ENCODE peak calls at places on chromosomes 12 and 14, in six cellular contexts. One of them, this sample, is unnamed.
A peak's percentile ranks its signal among the peaks of the same experiment; 100 is the strongest.

GRCh38 chr14:30214014-30214413 is 286.4 kb upstream of the PRKD1 start:
- DNase-seq in fibroblast of lung: no peak
- DNase-seq in GM23248: peak; percentile 73
- DNase-seq in CD8-positive, alpha-beta T cell: no peak
- DNase-seq in small intestine: no peak
- DNase-seq in mammary epithelial cell: peak; percentile 59
- DNase-seq in this sample: no peak

GRCh38 chr12:55712154-55712553 is 3.7 kb upstream of the BLOC1S1 start:
- DNase-seq in fibroblast of lung: no peak
- DNase-seq in GM23248: no peak
- DNase-seq in CD8-positive, alpha-beta T cell: no peak
- DNase-seq in small intestine: no peak
- DNase-seq in mammary epithelial cell: no peak
- DNase-seq in this sample: no peak

GRCh38 chr14:104114421-104115130 is 23.8 kb upstream of the KIF26A start:
- DNase-seq in fibroblast of lung: no peak
- DNase-seq in GM23248: no peak
- DNase-seq in CD8-positive, alpha-beta T cell: no peak
- DNase-seq in small intestine: no peak
- DNase-seq in mammary epithelial cell: no peak
- DNase-seq in this sample: peak; percentile 2

GRCh38 chr14:33009673-33010072 is 71.0 kb downstream of the NPAS3 start:
- DNase-seq in fibroblast of lung: no peak
- DNase-seq in GM23248: no peak
- DNase-seq in CD8-positive, alpha-beta T cell: no peak
- DNase-seq in small intestine: no peak
- DNase-seq in mammary epithelial cell: no peak
- DNase-seq in this sample: no peak

GRCh38 chr12:20212036-20212435 is 156.3 kb upstream of the PDE3A start:
- DNase-seq in fibroblast of lung: peak; percentile 75
- DNase-seq in GM23248: peak; percentile 15
- DNase-seq in CD8-positive, alpha-beta T cell: no peak
- DNase-seq in small intestine: peak; percentile 3
- DNase-seq in mammary epithelial cell: no peak
- DNase-seq in this sample: no peak

GRCh38 chr12:83015390-83016225 is 328.9 kb downstream of the TMTC2 start:
- DNase-seq in fibroblast of lung: peak; percentile 35
- DNase-seq in GM23248: peak; percentile 54
- DNase-seq in CD8-positive, alpha-beta T cell: no peak
- DNase-seq in small intestine: no peak
- DNase-seq in mammary epithelial cell: no peak
- DNase-seq in this sample: peak; percentile 67

GRCh38 chr12:76030378-76031080 is 1.0 kb downstream of the PHLDA1 start:
- DNase-seq in fibroblast of lung: peak; percentile 66
- DNase-seq in GM23248: peak; percentile 72
- DNase-seq in CD8-positive, alpha-beta T cell: peak; percentile 44
- DNase-seq in small intestine: peak; percentile 32
- DNase-seq in mammary epithelial cell: no peak
- DNase-seq in this sample: peak; percentile 56

GRCh38 chr12:14614704-14615121 is 47.0 kb upstream of the PLBD1 start:
- DNase-seq in fibroblast of lung: no peak
- DNase-seq in GM23248: no peak
- DNase-seq in CD8-positive, alpha-beta T cell: no peak
- DNase-seq in small intestine: no peak
- DNase-seq in mammary epithelial cell: no peak
- DNase-seq in this sample: peak; percentile 8

GRCh38 chr12:96063046-96063445 is 27.7 kb upstream of the LTA4H start:
- DNase-seq in fibroblast of lung: peak; percentile 58
- DNase-seq in GM23248: peak; percentile 40
- DNase-seq in CD8-positive, alpha-beta T cell: no peak
- DNase-seq in small intestine: peak; percentile 8
- DNase-seq in mammary epithelial cell: no peak
- DNase-seq in this sample: no peak

GRCh38 chr12:21538259-21538658 is 12.2 kb downstream of the SPX start:
- DNase-seq in fibroblast of lung: no peak
- DNase-seq in GM23248: no peak
- DNase-seq in CD8-positive, alpha-beta T cell: no peak
- DNase-seq in small intestine: no peak
- DNase-seq in mammary epithelial cell: no peak
- DNase-seq in this sample: no peak

GRCh38 chr12:113136128-113136989 is 798 bp upstream of the RASAL1 start:
- DNase-seq in fibroblast of lung: no peak
- DNase-seq in GM23248: no peak
- DNase-seq in CD8-positive, alpha-beta T cell: no peak
- DNase-seq in small intestine: peak; percentile 17
- DNase-seq in mammary epithelial cell: no peak
- DNase-seq in this sample: no peak

DNA sequence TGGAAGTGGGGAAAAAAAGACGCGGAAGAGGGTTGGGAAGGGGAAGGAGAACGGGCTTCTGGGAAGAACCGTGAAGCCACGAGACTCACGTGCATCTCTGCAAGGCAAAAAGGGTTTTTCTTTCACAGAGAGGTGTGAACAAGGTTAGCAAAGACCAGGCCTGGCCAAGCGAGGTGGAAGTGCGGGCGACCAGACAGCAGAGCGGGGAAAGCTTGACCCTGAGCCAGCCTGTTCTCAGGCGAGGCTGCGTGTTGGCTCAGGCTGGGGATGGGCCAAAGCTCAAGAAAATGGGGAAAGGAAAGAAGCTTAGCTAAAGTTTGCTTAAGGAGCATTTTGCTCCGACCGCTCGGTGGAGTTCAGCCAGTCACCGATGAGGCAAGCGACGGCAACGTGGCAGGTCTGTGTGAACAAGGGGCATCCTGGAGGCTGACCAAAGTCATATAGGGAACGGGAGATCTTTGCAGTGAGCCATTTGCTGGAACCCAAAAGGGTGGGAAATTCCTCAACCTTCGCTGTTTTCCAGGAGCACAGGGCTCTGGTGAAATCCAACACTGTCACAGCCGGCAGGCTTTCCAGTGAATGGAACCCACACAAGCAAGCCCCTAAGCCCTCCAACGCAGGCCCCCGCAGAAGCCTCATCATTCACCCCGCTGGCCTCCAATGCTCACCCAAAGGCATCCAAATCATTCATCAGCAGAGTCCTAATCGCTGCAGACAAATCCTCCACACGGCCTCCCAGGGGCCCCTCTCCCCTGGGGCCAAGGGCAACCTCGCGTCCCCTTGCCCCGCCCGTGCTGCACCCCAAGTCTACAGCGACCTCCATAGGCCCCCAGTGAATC is 793 bp downstream of the ZNF605 start:
- DNase-seq in fibroblast of lung: peak; percentile 81
- DNase-seq in GM23248: peak; percentile 84
- DNase-seq in CD8-positive, alpha-beta T cell: no peak
- DNase-seq in small intestine: peak; percentile 27
- DNase-seq in mammary epithelial cell: peak; percentile 59
- DNase-seq in this sample: peak; percentile 30
- H3K9me3 ChIP-seq in fibroblast of lung: peaks cover 16% of the 10 kb centered on the region
- H3K9me3 ChIP-seq in GM23248: no peaks in the 10 kb centered on the region
- H3K9me3 ChIP-seq in CD8-positive, alpha-beta T cell: no peaks in the 10 kb centered on the region
- H3K9me3 ChIP-seq in small intestine: peaks cover 2% of the 10 kb centered on the region
- H3K9me3 ChIP-seq in mammary epithelial cell: peaks cover 23% of the 10 kb centered on the region
- H3K9me3 ChIP-seq in this sample: no peaks in the 10 kb centered on the region

DNA sequence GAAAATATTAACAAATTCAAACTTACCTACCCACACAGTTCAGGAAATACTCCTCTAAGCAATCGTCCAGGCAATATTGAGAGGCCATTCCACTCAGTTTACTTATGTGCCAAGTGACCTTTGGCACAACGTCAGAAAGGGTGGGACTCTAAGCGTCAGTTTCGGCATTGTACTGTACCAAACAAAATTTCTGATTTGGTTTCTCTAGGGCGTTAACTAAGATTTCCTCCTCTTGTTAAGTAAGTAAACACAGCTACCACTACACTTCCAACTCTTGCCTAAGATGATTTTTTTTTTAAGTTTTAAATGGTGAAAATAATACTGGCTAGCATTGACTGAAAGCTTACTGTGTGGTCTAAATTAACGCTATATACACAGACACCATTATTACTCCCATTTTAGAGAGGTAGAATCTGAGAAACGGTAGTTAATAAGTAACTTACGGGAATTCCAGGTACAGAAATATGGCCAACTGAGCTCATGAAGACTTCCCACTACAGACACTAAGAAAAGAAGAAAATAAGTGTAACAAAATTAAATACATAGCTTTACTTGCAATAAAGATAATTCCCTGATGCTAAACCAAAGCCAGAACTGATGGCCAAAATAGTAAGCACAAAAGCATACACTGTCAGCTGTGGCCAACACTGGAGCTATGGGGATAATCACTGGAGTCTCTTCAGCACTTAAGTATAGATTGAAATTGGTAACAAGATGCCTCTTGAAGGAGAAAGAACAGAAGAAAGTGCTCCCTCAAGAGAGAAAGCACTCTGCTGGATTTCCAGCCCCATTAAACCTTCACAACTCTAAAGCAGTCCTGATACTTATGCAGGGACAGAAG is 76.1 kb downstream of the EPS8 start:
- DNase-seq in fibroblast of lung: no peak
- DNase-seq in GM23248: no peak
- DNase-seq in CD8-positive, alpha-beta T cell: no peak
- DNase-seq in small intestine: peak; percentile 98
- DNase-seq in mammary epithelial cell: no peak
- DNase-seq in this sample: peak; percentile 71
- H3K4me3 ChIP-seq in fibroblast of lung: no peak overlapping the region
- H3K4me3 ChIP-seq in GM23248: no peak overlapping the region
- H3K4me3 ChIP-seq in CD8-positive, alpha-beta T cell: no peak overlapping the region
- H3K4me3 ChIP-seq in small intestine: no peak overlapping the region
- H3K4me3 ChIP-seq in mammary epithelial cell: no peak overlapping the region
- H3K4me3 ChIP-seq in this sample: no peak overlapping the region

GRCh38 chr12:117498880-117499279 is 137.5 kb upstream of the NOS1 start:
- DNase-seq in fibroblast of lung: no peak
- DNase-seq in GM23248: no peak
- DNase-seq in CD8-positive, alpha-beta T cell: no peak
- DNase-seq in small intestine: no peak
- DNase-seq in mammary epithelial cell: no peak
- DNase-seq in this sample: no peak

GRCh38 chr12:117498256-117498655 is 136.8 kb upstream of the NOS1 start:
- DNase-seq in fibroblast of lung: no peak
- DNase-seq in GM23248: no peak
- DNase-seq in CD8-positive, alpha-beta T cell: no peak
- DNase-seq in small intestine: no peak
- DNase-seq in mammary epithelial cell: no peak
- DNase-seq in this sample: peak; percentile 12

GRCh38 chr12:117499759-117500485 is 138.5 kb upstream of the NOS1 start:
- DNase-seq in fibroblast of lung: no peak
- DNase-seq in GM23248: no peak
- DNase-seq in CD8-positive, alpha-beta T cell: no peak
- DNase-seq in small intestine: no peak
- DNase-seq in mammary epithelial cell: no peak
- DNase-seq in this sample: no peak

GRCh38 chr12:117494833-117495714 is 133.6 kb upstream of the NOS1 start:
- DNase-seq in fibroblast of lung: no peak
- DNase-seq in GM23248: no peak
- DNase-seq in CD8-positive, alpha-beta T cell: no peak
- DNase-seq in small intestine: peak; percentile 5
- DNase-seq in mammary epithelial cell: no peak
- DNase-seq in this sample: peak; percentile 66

DNA sequence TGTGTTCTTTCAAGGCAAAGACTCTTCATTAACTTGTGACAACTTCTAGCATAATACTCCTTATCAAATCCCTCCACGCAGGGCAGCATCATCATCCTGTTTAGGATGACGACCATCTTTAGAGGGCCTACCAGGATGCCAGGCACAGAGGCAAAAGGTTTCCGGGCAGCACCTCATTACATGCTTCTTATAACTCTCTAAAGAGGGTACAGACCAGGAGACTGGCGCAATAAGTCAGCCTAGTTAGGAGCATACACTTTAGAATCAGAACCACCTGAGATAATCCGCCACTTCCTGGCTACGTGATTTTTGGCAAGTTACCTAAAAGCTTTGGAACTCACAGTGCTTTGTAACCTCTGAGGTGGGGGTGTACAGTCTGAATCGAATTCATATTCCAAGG is 136.0 kb upstream of the NOS1 start:
- DNase-seq in fibroblast of lung: no peak
- DNase-seq in GM23248: no peak
- DNase-seq in CD8-positive, alpha-beta T cell: no peak
- DNase-seq in small intestine: no peak
- DNase-seq in mammary epithelial cell: no peak
- DNase-seq in this sample: no peak
- H3K9me3 ChIP-seq in fibroblast of lung: no peaks in the 10 kb centered on the region
- H3K9me3 ChIP-seq in GM23248: no peaks in the 10 kb centered on the region
- H3K9me3 ChIP-seq in CD8-positive, alpha-beta T cell: no peaks in the 10 kb centered on the region
- H3K9me3 ChIP-seq in small intestine: no peaks in the 10 kb centered on the region
- H3K9me3 ChIP-seq in mammary epithelial cell: peaks cover 12% of the 10 kb centered on the region
- H3K9me3 ChIP-seq in this sample: no peaks in the 10 kb centered on the region

GRCh38 chr14:96205994-96206392 is 1.4 kb downstream of the BDKRB2 start:
- DNase-seq in fibroblast of lung: peak; percentile 30
- DNase-seq in GM23248: peak; percentile 65
- DNase-seq in CD8-positive, alpha-beta T cell: no peak
- DNase-seq in small intestine: no peak
- DNase-seq in mammary epithelial cell: no peak
- DNase-seq in this sample: no peak
- H3K4me3 ChIP-seq in fibroblast of lung: peak overlapping the region; percentile 92
- H3K4me3 ChIP-seq in GM23248: peak overlapping the region; percentile 86
- H3K4me3 ChIP-seq in CD8-positive, alpha-beta T cell: no peak overlapping the region
- H3K4me3 ChIP-seq in small intestine: no peak overlapping the region
- H3K4me3 ChIP-seq in mammary epithelial cell: peak overlapping the region; percentile 68
- H3K4me3 ChIP-seq in this sample: no peak overlapping the region

GRCh38 chr14:105876829-105877228 is 350.4 kb downstream of the TMEM121 start:
- DNase-seq in fibroblast of lung: no peak
- DNase-seq in GM23248: no peak
- DNase-seq in CD8-positive, alpha-beta T cell: no peak
- DNase-seq in small intestine: no peak
- DNase-seq in mammary epithelial cell: no peak
- DNase-seq in this sample: no peak
- H3K9me3 ChIP-seq in fibroblast of lung: no peaks in the 10 kb centered on the region
- H3K9me3 ChIP-seq in GM23248: no peaks in the 10 kb centered on the region
- H3K9me3 ChIP-seq in CD8-positive, alpha-beta T cell: no peaks in the 10 kb centered on the region
- H3K9me3 ChIP-seq in small intestine: no peaks in the 10 kb centered on the region
- H3K9me3 ChIP-seq in mammary epithelial cell: peaks cover 11% of the 10 kb centered on the region
- H3K9me3 ChIP-seq in this sample: no peaks in the 10 kb centered on the region

GRCh38 chr12:117884161-117884560 is 84.6 kb downstream of the KSR2 start:
- DNase-seq in fibroblast of lung: no peak
- DNase-seq in GM23248: peak; percentile 11
- DNase-seq in CD8-positive, alpha-beta T cell: no peak
- DNase-seq in small intestine: no peak
- DNase-seq in mammary epithelial cell: no peak
- DNase-seq in this sample: no peak
- H3K4me3 ChIP-seq in fibroblast of lung: no peak overlapping the region
- H3K4me3 ChIP-seq in GM23248: no peak overlapping the region
- H3K4me3 ChIP-seq in CD8-positive, alpha-beta T cell: no peak overlapping the region
- H3K4me3 ChIP-seq in small intestine: no peak overlapping the region
- H3K4me3 ChIP-seq in mammary epithelial cell: no peak overlapping the region
- H3K4me3 ChIP-seq in this sample: no peak overlapping the region

DNA sequence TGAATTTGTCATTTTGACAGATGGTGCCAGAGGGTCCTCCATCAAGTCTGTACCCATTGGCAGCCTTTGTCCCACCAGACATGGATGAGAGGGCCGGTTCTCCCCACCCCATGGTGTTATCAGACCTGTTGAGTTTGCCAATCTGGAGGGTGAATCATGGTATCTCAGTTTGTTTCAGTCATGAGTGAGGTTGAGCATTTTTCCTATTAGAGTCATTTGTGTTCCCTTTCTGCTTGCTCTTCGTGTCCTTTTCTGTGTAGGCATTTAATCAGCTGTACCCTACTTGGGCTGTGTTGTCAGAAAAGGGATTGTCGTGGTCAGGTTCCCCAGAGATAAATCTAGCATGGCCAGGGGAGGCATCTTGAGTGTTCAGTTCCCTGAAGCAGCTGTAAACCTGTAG is 30.5 kb downstream of the SLC24A4 start:
- DNase-seq in fibroblast of lung: no peak
- DNase-seq in GM23248: peak; percentile 22
- DNase-seq in CD8-positive, alpha-beta T cell: no peak
- DNase-seq in small intestine: no peak
- DNase-seq in mammary epithelial cell: peak; percentile 5
- DNase-seq in this sample: no peak
- H3K9me3 ChIP-seq in fibroblast of lung: no peaks in the 10 kb centered on the region
- H3K9me3 ChIP-seq in GM23248: no peaks in the 10 kb centered on the region
- H3K9me3 ChIP-seq in CD8-positive, alpha-beta T cell: no peaks in the 10 kb centered on the region
- H3K9me3 ChIP-seq in small intestine: no peaks in the 10 kb centered on the region
- H3K9me3 ChIP-seq in mammary epithelial cell: no peaks in the 10 kb centered on the region
- H3K9me3 ChIP-seq in this sample: no peaks in the 10 kb centered on the region